ENCODE peak calls at places on chromosomes 1 and 21, in five cellular contexts. One of them, this sample, is unnamed.

GRCh38 chr1:232038704-232039103 is 412.1 kb downstream of the DISC1 start:
- ATAC-seq in A549: no peak
- ATAC-seq in T-helper 17 cell: no peak
- ATAC-seq in natural killer cell: no peak
- ATAC-seq in Right ventricle myocardium inferior: peak; percentile 65
- ATAC-seq in this sample: no peak

GRCh38 chr1:74324684-74325448 is 89.7 kb downstream of the TNNI3K start:
- ATAC-seq in A549: no peak
- ATAC-seq in T-helper 17 cell: no peak
- ATAC-seq in natural killer cell: no peak
- ATAC-seq in Right ventricle myocardium inferior: no peak
- ATAC-seq in this sample: no peak

GRCh38 chr1:54028306-54029251 is 10.6 kb upstream of the LDLRAD1 start:
- ATAC-seq in A549: no peak
- ATAC-seq in T-helper 17 cell: no peak
- ATAC-seq in natural killer cell: peak; percentile 27
- ATAC-seq in Right ventricle myocardium inferior: peak; percentile 26
- ATAC-seq in this sample: no peak

GRCh38 chr1:167439301-167439988 is 78.9 kb downstream of the CD247 start:
- ATAC-seq in A549: peak; percentile 42
- ATAC-seq in T-helper 17 cell: no peak
- ATAC-seq in natural killer cell: peak; percentile 29
- ATAC-seq in Right ventricle myocardium inferior: no peak
- ATAC-seq in this sample: no peak

GRCh38 chr1:200974711-200975110 is 48.8 kb downstream of the KIF21B start:
- ATAC-seq in A549: no peak
- ATAC-seq in T-helper 17 cell: no peak
- ATAC-seq in natural killer cell: no peak
- ATAC-seq in Right ventricle myocardium inferior: no peak
- ATAC-seq in this sample: no peak

GRCh38 chr1:46539968-46540367 is 11.5 kb downstream of the KNCN start:
- ATAC-seq in A549: peak; percentile 74
- ATAC-seq in T-helper 17 cell: no peak
- ATAC-seq in natural killer cell: no peak
- ATAC-seq in Right ventricle myocardium inferior: no peak
- ATAC-seq in this sample: peak; percentile 51

GRCh38 chr1:231410041-231410591 is 12.0 kb downstream of the EGLN1 start:
- ATAC-seq in A549: no peak
- ATAC-seq in T-helper 17 cell: no peak
- ATAC-seq in natural killer cell: no peak
- ATAC-seq in Right ventricle myocardium inferior: peak; percentile 61
- ATAC-seq in this sample: no peak

GRCh38 chr1:203142124-203142523 is 14.6 kb downstream of the ADORA1 start:
- ATAC-seq in A549: no peak
- ATAC-seq in T-helper 17 cell: no peak
- ATAC-seq in natural killer cell: no peak
- ATAC-seq in Right ventricle myocardium inferior: no peak
- ATAC-seq in this sample: no peak

GRCh38 chr1:147904726-147905125 is 2.1 kb downstream of the GJA8 start:
- ATAC-seq in A549: no peak
- ATAC-seq in T-helper 17 cell: no peak
- ATAC-seq in natural killer cell: no peak
- ATAC-seq in Right ventricle myocardium inferior: no peak
- ATAC-seq in this sample: no peak

GRCh38 chr1:222909586-222909985 is 94.7 kb downstream of the DISP1 start:
- ATAC-seq in A549: no peak
- ATAC-seq in T-helper 17 cell: no peak
- ATAC-seq in natural killer cell: no peak
- ATAC-seq in Right ventricle myocardium inferior: peak; percentile 72
- ATAC-seq in this sample: no peak

GRCh38 chr1:92709738-92710137 is 75.2 kb downstream of the EVI5 start:
- ATAC-seq in A549: no peak
- ATAC-seq in T-helper 17 cell: no peak
- ATAC-seq in natural killer cell: no peak
- ATAC-seq in Right ventricle myocardium inferior: no peak
- ATAC-seq in this sample: no peak

GRCh38 chr1:29180497-29181412 is 945 bp downstream of the SRSF4 start:
- ATAC-seq in A549: peak; percentile 41
- ATAC-seq in T-helper 17 cell: no peak
- ATAC-seq in natural killer cell: no peak
- ATAC-seq in Right ventricle myocardium inferior: peak; percentile 2
- ATAC-seq in this sample: no peak

GRCh38 chr1:243490748-243491686 is 235.2 kb downstream of the SDCCAG8 start:
- ATAC-seq in A549: no peak
- ATAC-seq in T-helper 17 cell: no peak
- ATAC-seq in natural killer cell: no peak
- ATAC-seq in Right ventricle myocardium inferior: no peak
- ATAC-seq in this sample: peak; percentile 21

GRCh38 chr1:229905031-229905545 is 161.9 kb upstream of the GALNT2 start:
- ATAC-seq in A549: no peak
- ATAC-seq in T-helper 17 cell: no peak
- ATAC-seq in natural killer cell: no peak
- ATAC-seq in Right ventricle myocardium inferior: no peak
- ATAC-seq in this sample: no peak

GRCh38 chr1:44874155-44874554 is 31.1 kb upstream of the PTCH2 start:
- ATAC-seq in A549: no peak
- ATAC-seq in T-helper 17 cell: no peak
- ATAC-seq in natural killer cell: no peak
- ATAC-seq in Right ventricle myocardium inferior: no peak
- ATAC-seq in this sample: no peak

GRCh38 chr21:25449950-25450349 is 157.3 kb downstream of the MRPL39 start:
- ATAC-seq in A549: no peak
- ATAC-seq in T-helper 17 cell: no peak
- ATAC-seq in natural killer cell: no peak
- ATAC-seq in Right ventricle myocardium inferior: no peak
- ATAC-seq in this sample: no peak

GRCh38 chr1:244955661-244956060 is 91.3 kb upstream of the HNRNPU start:
- ATAC-seq in A549: no peak
- ATAC-seq in T-helper 17 cell: no peak
- ATAC-seq in natural killer cell: no peak
- ATAC-seq in Right ventricle myocardium inferior: no peak
- ATAC-seq in this sample: no peak

GRCh38 chr1:185798505-185798904 is 64.3 kb downstream of the HMCN1 start:
- ATAC-seq in A549: no peak
- ATAC-seq in T-helper 17 cell: no peak
- ATAC-seq in natural killer cell: no peak
- ATAC-seq in Right ventricle myocardium inferior: no peak
- ATAC-seq in this sample: no peak

GRCh38 chr1:106700151-106700550 is 356.3 kb upstream of the PRMT6 start:
- ATAC-seq in A549: no peak
- ATAC-seq in T-helper 17 cell: no peak
- ATAC-seq in natural killer cell: no peak
- ATAC-seq in Right ventricle myocardium inferior: no peak
- ATAC-seq in this sample: no peak

GRCh38 chr1:236067854-236068454 is 3.1 kb upstream of the NID1 start:
- ATAC-seq in A549: no peak
- ATAC-seq in T-helper 17 cell: no peak
- ATAC-seq in natural killer cell: no peak
- ATAC-seq in Right ventricle myocardium inferior: peak; percentile 48
- ATAC-seq in this sample: no peak

GRCh38 chr21:22900511-22900910 is 1902.3 kb downstream of the NCAM2 start:
- ATAC-seq in A549: no peak
- ATAC-seq in T-helper 17 cell: no peak
- ATAC-seq in natural killer cell: no peak
- ATAC-seq in Right ventricle myocardium inferior: no peak
- ATAC-seq in this sample: no peak

GRCh38 chr1:2258996-2259395 is 30.9 kb downstream of the SKI start:
- ATAC-seq in A549: no peak
- ATAC-seq in T-helper 17 cell: peak; percentile 45
- ATAC-seq in natural killer cell: no peak
- ATAC-seq in Right ventricle myocardium inferior: no peak
- ATAC-seq in this sample: no peak

GRCh38 chr1:165350861-165351260 is 5.7 kb downstream of the LMX1A start:
- ATAC-seq in A549: no peak
- ATAC-seq in T-helper 17 cell: no peak
- ATAC-seq in natural killer cell: no peak
- ATAC-seq in Right ventricle myocardium inferior: no peak
- ATAC-seq in this sample: no peak

GRCh38 chr1:176315519-176316220 is 108.6 kb upstream of the COP1 start:
- ATAC-seq in A549: no peak
- ATAC-seq in T-helper 17 cell: no peak
- ATAC-seq in natural killer cell: no peak
- ATAC-seq in Right ventricle myocardium inferior: no peak
- ATAC-seq in this sample: no peak

GRCh38 chr1:41305576-41306365 is 55.5 kb upstream of the FOXO6 start:
- ATAC-seq in A549: no peak
- ATAC-seq in T-helper 17 cell: no peak
- ATAC-seq in natural killer cell: peak; percentile 76
- ATAC-seq in Right ventricle myocardium inferior: no peak
- ATAC-seq in this sample: no peak

GRCh38 chr1:81549588-81550127 is 251.1 kb upstream of the ADGRL2 start:
- ATAC-seq in A549: peak; percentile 71
- ATAC-seq in T-helper 17 cell: no peak
- ATAC-seq in natural killer cell: no peak
- ATAC-seq in Right ventricle myocardium inferior: peak; percentile 60
- ATAC-seq in this sample: peak; percentile 64

GRCh38 chr1:167630568-167631385 is 745 bp downstream of the RCSD1 start:
- ATAC-seq in A549: no peak
- ATAC-seq in T-helper 17 cell: no peak
- ATAC-seq in natural killer cell: peak; percentile 62
- ATAC-seq in Right ventricle myocardium inferior: peak; percentile 27
- ATAC-seq in this sample: no peak

GRCh38 chr1:100982783-100983182 is 42.8 kb downstream of the DPH5 start:
- ATAC-seq in A549: no peak
- ATAC-seq in T-helper 17 cell: no peak
- ATAC-seq in natural killer cell: no peak
- ATAC-seq in Right ventricle myocardium inferior: peak; percentile 57
- ATAC-seq in this sample: no peak

GRCh38 chr1:225736651-225737097 is 41.0 kb upstream of the SRP9 start:
- ATAC-seq in A549: peak; percentile 30
- ATAC-seq in T-helper 17 cell: no peak
- ATAC-seq in natural killer cell: no peak
- ATAC-seq in Right ventricle myocardium inferior: no peak
- ATAC-seq in this sample: no peak

GRCh38 chr1:184567016-184567415 is 180.2 kb downstream of the C1orf21 start:
- ATAC-seq in A549: no peak
- ATAC-seq in T-helper 17 cell: no peak
- ATAC-seq in natural killer cell: peak; percentile 24
- ATAC-seq in Right ventricle myocardium inferior: no peak
- ATAC-seq in this sample: no peak

GRCh38 chr21:43842742-43843141 is 22.3 kb upstream of the AGPAT3 start:
- ATAC-seq in A549: no peak
- ATAC-seq in T-helper 17 cell: no peak
- ATAC-seq in natural killer cell: no peak
- ATAC-seq in Right ventricle myocardium inferior: no peak
- ATAC-seq in this sample: no peak

GRCh38 chr1:93554883-93555872 is 107.3 kb downstream of the FNBP1L start:
- ATAC-seq in A549: no peak
- ATAC-seq in T-helper 17 cell: no peak
- ATAC-seq in natural killer cell: no peak
- ATAC-seq in Right ventricle myocardium inferior: peak; percentile 53
- ATAC-seq in this sample: no peak

GRCh38 chr1:198528376-198528775 is 12.1 kb downstream of the ATP6V1G3 start:
- ATAC-seq in A549: no peak
- ATAC-seq in T-helper 17 cell: no peak
- ATAC-seq in natural killer cell: no peak
- ATAC-seq in Right ventricle myocardium inferior: no peak
- ATAC-seq in this sample: no peak

GRCh38 chr1:178796013-178796412 is 71.0 kb downstream of the RALGPS2 start:
- ATAC-seq in A549: no peak
- ATAC-seq in T-helper 17 cell: no peak
- ATAC-seq in natural killer cell: no peak
- ATAC-seq in Right ventricle myocardium inferior: no peak
- ATAC-seq in this sample: no peak

GRCh38 chr1:177216587-177217202 is 45.9 kb downstream of the BRINP2 start:
- ATAC-seq in A549: no peak
- ATAC-seq in T-helper 17 cell: no peak
- ATAC-seq in natural killer cell: no peak
- ATAC-seq in Right ventricle myocardium inferior: no peak
- ATAC-seq in this sample: no peak